ENCODE peak calls at places on chromosomes 1 and 21, in five cellular contexts. D is heart right ventricle, L is astrocyte of the spinal cord, T is fibroblast of the aortic adventitia, F is BJ. S is an unnamed sample.
A peak's percentile ranks its signal among the peaks of the same experiment; 100 is the strongest.

GRCh38 chr21:37915941-37916794 is at the start of gene KCNJ6:
- DNase-seq in D (no peak), L (peak; percentile 54), F (no peak), T (peak; percentile 25), S (no peak)

GRCh38 chr1:72481420-72481819 is 199.1 kb upstream of the NEGR1 start:
- DNase-seq in F (no peak), D (no peak), L (no peak), T (no peak), S (no peak)

GRCh38 chr1:48208652-48209051 is 13.9 kb upstream of the SLC5A9 start:
- DNase-seq in L (no peak), F (no peak), D (no peak), T (no peak), S (no peak)

GRCh38 chr1:66217021-66217420 is 316.9 kb upstream of the SGIP1 start:
- DNase-seq in D (no peak), T (no peak), F (peak; percentile 48), L (peak; percentile 45), S (peak; percentile 45)

GRCh38 chr1:103336376-103336775 is 189.1 kb upstream of the RNPC3 start:
- DNase-seq in T (no peak), L (no peak), F (no peak), D (no peak), S (no peak)

GRCh38 chr1:7121622-7121988 is 336.4 kb downstream of the CAMTA1 start:
- DNase-seq in T (no peak), D (peak; percentile 81), F (no peak), L (peak; percentile 26), S (no peak)

GRCh38 chr1:85576642-85577420 is 3.7 kb upstream of the CCN1 start:
- DNase-seq in T (peak; percentile 85), F (no peak), L (peak; percentile 94), D (peak; percentile 87), S (no peak)

GRCh38 chr1:177185209-177185608 is 14.5 kb downstream of the BRINP2 start:
- DNase-seq in F (no peak), D (no peak), T (peak; percentile 20), L (no peak), S (no peak)

GRCh38 chr1:59776960-59777852 is 37.5 kb upstream of the HOOK1 start:
- DNase-seq in T (peak; percentile 31), F (no peak), D (no peak), L (no peak), S (no peak)
- TF ChIP-seq CTCF in T (no peak), F (peak; percentile 28), D (no peak), L (no peak), S (peak; percentile 32)

GRCh38 chr1:26017606-26018005 is 4.0 kb upstream of the EXTL1 start:
- DNase-seq in F (no peak), L (no peak), D (no peak), T (peak; percentile 52), S (no peak)
- H3K4me3 ChIP-seq in F (no peak overlapping the region), L (no peak overlapping the region), D (no peak overlapping the region), T (no peak overlapping the region), S (no peak overlapping the region)

GRCh38 chr1:170664828-170665617 is 1.1 kb downstream of the PRRX1 start:
- DNase-seq in F (no peak), D (peak; percentile 61), T (peak; percentile 59), L (peak; percentile 65), S (no peak)
- TF ChIP-seq CTCF in F (peak; percentile 51), D (peak; percentile 9), T (peak; percentile 36), L (peak; percentile 26), S (peak; percentile 25)

DNA sequence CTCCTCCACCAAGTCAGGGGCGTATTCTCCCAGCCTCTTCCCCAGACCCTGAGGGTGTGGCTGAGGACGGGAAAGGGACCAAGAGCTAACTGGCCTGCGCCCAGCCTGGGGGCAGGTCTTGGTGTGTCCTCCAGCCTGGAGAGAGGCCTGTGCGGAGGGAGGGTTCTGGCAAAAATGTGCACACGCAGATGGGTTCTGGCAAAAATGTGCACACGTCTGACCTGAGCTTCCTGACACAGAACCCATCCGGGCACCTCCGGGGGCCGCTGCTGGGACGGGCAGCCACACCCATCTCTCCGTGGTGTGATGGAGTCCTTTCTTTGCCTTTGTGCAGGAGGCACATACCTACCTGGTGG is 23.1 kb upstream of the PKP1 start:
- DNase-seq in T (peak; percentile 48), D (no peak), L (no peak), F (no peak), S (no peak)
- H3K4me3 ChIP-seq in T (no peak overlapping the region), D (no peak overlapping the region), L (no peak overlapping the region), F (no peak overlapping the region), S (no peak overlapping the region)

GRCh38 chr21:30395731-30396130 is at the start of gene KRTAP13-1:
- DNase-seq in L (no peak), D (no peak), F (no peak), T (no peak), S (no peak)

DNA sequence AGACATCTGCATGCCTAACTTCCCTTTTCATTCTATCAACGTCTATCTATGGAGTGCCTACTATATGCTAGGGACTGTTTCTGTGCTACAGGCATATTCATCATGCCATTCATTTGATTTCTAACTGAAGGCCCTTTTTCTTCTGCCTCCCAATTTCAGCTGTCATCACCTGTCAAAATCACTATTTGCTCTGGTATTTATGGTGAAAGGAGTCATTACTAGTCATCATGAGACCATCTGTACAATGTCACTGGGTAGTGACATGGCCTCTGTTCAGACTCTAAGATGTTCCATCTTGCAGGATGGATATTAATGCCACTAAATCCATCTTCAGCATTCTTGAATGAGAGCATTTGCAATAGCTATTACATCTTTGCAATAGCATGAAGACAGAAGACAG is 4.2 kb upstream of the KRTAP13-1 start:
- DNase-seq in D (no peak), L (no peak), T (no peak), F (no peak), S (no peak)
- TF ChIP-seq CTCF in D (no peak), L (no peak), T (no peak), F (no peak), S (no peak)

GRCh38 chr1:78006491-78006890 is 1.8 kb downstream of the DNAJB4 start:
- DNase-seq in F (no peak), D (no peak), T (no peak), L (peak; percentile 27), S (no peak)
- H3K4me3 ChIP-seq in F (peak overlapping the region; percentile 68), D (peak overlapping the region; percentile 62), T (peak overlapping the region; percentile 68), L (peak overlapping the region; percentile 77), S (peak overlapping the region; percentile 49)